ENCODE peak calls at places on chromosomes 5 and 9, in eight cellular contexts. E is A549, H is endodermal cell, B is brain microvascular endothelial cell, V is lower lobe of right lung, P is ascending aorta, Z is substantia nigra, Y is testis. X is an unnamed sample.

GRCh38 chr5:77560677-77561263 is 68.7 kb upstream of the WDR41 start:
- DNase-seq in V (no peak), Y (no peak), P (no peak), B (peak), H (no peak), Z (no peak), E (peak), X (no peak)

GRCh38 chr5:14967166-14967565 is 95.6 kb upstream of the ANKH start:
- DNase-seq in H (no peak), B (no peak), Y (no peak), E (no peak), P (no peak), Z (no peak), V (no peak), X (no peak)

GRCh38 chr5:35067985-35068384 is 20.2 kb upstream of the AGXT2 start:
- DNase-seq in Z (no peak), Y (no peak), H (no peak), B (no peak), E (no peak), P (no peak), V (no peak), X (no peak)

GRCh38 chr9:4269872-4270271 is 30.0 kb downstream of the GLIS3 start:
- DNase-seq in P (no peak), Z (no peak), H (no peak), E (no peak), Y (no peak), B (no peak), V (no peak), X (no peak)

GRCh38 chr5:124544366-124545055 is 201.9 kb downstream of the ZNF608 start:
- DNase-seq in Y (no peak), V (no peak), B (peak), P (no peak), Z (no peak), E (no peak), H (no peak), X (no peak)

GRCh38 chr9:18824095-18824666 is 208.8 kb downstream of the SAXO1 start:
- DNase-seq in H (peak), V (no peak), E (peak), Z (no peak), B (no peak), P (no peak), Y (peak), X (peak)

GRCh38 chr9:88736136-88736637 is 201.2 kb downstream of the NXNL2 start:
- DNase-seq in Y (no peak), E (no peak), V (no peak), P (no peak), H (no peak), B (no peak), Z (no peak), X (no peak)

GRCh38 chr5:52779213-52779612 is 8.5 kb upstream of the ITGA1 start:
- DNase-seq in Z (no peak), B (no peak), E (no peak), P (no peak), H (no peak), Y (no peak), V (no peak), X (no peak)

GRCh38 chr9:110440161-110440560 is 102.5 kb upstream of the TXNDC8 start:
- DNase-seq in E (no peak), Y (no peak), P (no peak), V (no peak), Z (no peak), H (no peak), B (peak), X (no peak)

GRCh38 chr9:75891277-75892167 is 1.0 kb downstream of the PCSK5 start:
- DNase-seq in Z (no peak), V (peak), H (peak), B (peak), Y (peak), E (peak), P (no peak), X (peak)

GRCh38 chr5:124745367-124746251 is 830 bp downstream of the ZNF608 start:
- DNase-seq in Y (no peak), E (no peak), V (no peak), B (no peak), Z (no peak), P (no peak), H (no peak), X (peak)

GRCh38 chr9:94805585-94805984 is 79.1 kb downstream of the AOPEP start:
- DNase-seq in P (no peak), Y (no peak), Z (no peak), V (no peak), H (no peak), B (peak), E (peak), X (no peak)

GRCh38 chr9:137429974-137430722 is 7.0 kb downstream of the NOXA1 start:
- DNase-seq in Y (no peak), Z (no peak), P (no peak), B (no peak), E (no peak), H (peak), V (peak), X (peak)

GRCh38 chr5:172939045-172939444 is 20.2 kb upstream of the RPL26L1 start:
- DNase-seq in Y (no peak), H (peak), Z (no peak), P (no peak), B (no peak), V (no peak), E (peak), X (peak)

GRCh38 chr5:172676914-172677475 is 35.9 kb downstream of the NEURL1B start:
- DNase-seq in Y (no peak), H (no peak), Z (no peak), E (no peak), B (no peak), P (no peak), V (no peak), X (no peak)

GRCh38 chr5:32578362-32578761 is 7.0 kb upstream of the SUB1 start:
- DNase-seq in V (no peak), Y (no peak), H (no peak), B (no peak), E (no peak), P (no peak), Z (no peak), X (no peak)

GRCh38 chr5:178238711-178239592 is 6.3 kb upstream of the PHYKPL start:
- DNase-seq in B (no peak), V (peak), Z (no peak), E (no peak), H (peak), P (no peak), Y (no peak), X (no peak)

GRCh38 chr9:112971415-112971814 is 40.6 kb downstream of the ZNF883 start:
- DNase-seq in Z (no peak), Y (peak), P (no peak), E (peak), V (no peak), H (peak), B (no peak), X (peak)

GRCh38 chr9:10250200-10250599 is 362.6 kb downstream of the PTPRD start:
- DNase-seq in E (no peak), Z (no peak), H (no peak), B (no peak), Y (no peak), P (no peak), V (no peak), X (no peak)

GRCh38 chr5:131679911-131680310 is 44.9 kb upstream of the RAPGEF6 start:
- DNase-seq in H (no peak), V (no peak), B (no peak), Z (no peak), E (no peak), P (no peak), Y (no peak), X (no peak)

GRCh38 chr5:169300468-169301385 is at the start of gene SLIT3:
- DNase-seq in Y (peak), E (peak), V (no peak), H (peak), Z (no peak), B (peak), P (peak), X (no peak)

GRCh38 chr9:124882221-124882620 is 20.3 kb downstream of the ARPC5L start:
- DNase-seq in P (no peak), V (peak), E (no peak), H (no peak), B (no peak), Z (no peak), Y (no peak), X (no peak)

GRCh38 chr5:126752052-126752785 is 24.7 kb upstream of the LMNB1 start:
- DNase-seq in H (no peak), Y (no peak), Z (no peak), V (no peak), P (no peak), B (no peak), E (no peak), X (no peak)

GRCh38 chr5:57889558-57889957 is 406.9 kb upstream of the ACTBL2 start:
- DNase-seq in H (peak), Y (peak), P (no peak), E (peak), B (peak), V (no peak), Z (no peak), X (peak)

GRCh38 chr5:124477002-124477546 is 269.4 kb downstream of the ZNF608 start:
- DNase-seq in E (no peak), V (no peak), H (no peak), B (no peak), Z (no peak), P (no peak), Y (no peak), X (no peak)

GRCh38 chr9:2229109-2229733 is 214.1 kb downstream of the SMARCA2 start:
- DNase-seq in V (no peak), E (no peak), B (no peak), Y (no peak), Z (no peak), H (no peak), P (no peak), X (no peak)
- H3K27ac ChIP-seq in V (peak), E (no peak), B (no peak), Y (no peak), Z (peak), H (no peak), P (no peak), X (no peak)

GRCh38 chr9:132074736-132075135 is 4.9 kb downstream of the MED27 start:
- DNase-seq in H (no peak), Y (no peak), Z (no peak), P (no peak), E (no peak), V (no peak), B (peak), X (no peak)
- H3K27ac ChIP-seq in H (no peak), Y (no peak), Z (no peak), P (peak), E (no peak), V (no peak), B (no peak), X (no peak)

GRCh38 chr9:5459289-5459829 is 9.0 kb downstream of the CD274 start:
- DNase-seq in B (no peak), Z (no peak), E (no peak), Y (no peak), V (no peak), P (no peak), H (peak), X (no peak)

GRCh38 chr9:5455181-5455580 is 4.8 kb downstream of the CD274 start:
- DNase-seq in E (peak), Z (no peak), B (peak), Y (no peak), P (no peak), V (no peak), H (no peak), X (no peak)

GRCh38 chr9:5460157-5460556 is 9.8 kb downstream of the CD274 start:
- DNase-seq in Z (no peak), P (no peak), Y (no peak), E (no peak), B (no peak), H (no peak), V (no peak), X (no peak)
- H3K27ac ChIP-seq in Z (no peak), P (no peak), Y (no peak), E (no peak), B (no peak), H (no peak), V (no peak), X (no peak)

GRCh38 chr9:134642385-134643181 is 980 bp downstream of the COL5A1 start:
- DNase-seq in E (peak), V (no peak), H (peak), P (peak), Z (no peak), B (peak), Y (peak), X (peak)
- H3K27ac ChIP-seq in E (peak), V (peak), H (no peak), P (peak), Z (no peak), B (peak), Y (no peak), X (no peak)

X was measured in WERI-Rb-1.